ENCODE peak calls at places on chromosome 3, in nine cellular contexts. S, U, L, J, C, H, E, N and X are unnamed samples.

GRCh38 chr3:174821477-174821876 is 37.7 kb upstream of the NAALADL2 start:
- DNase-seq in S (no peak), U (no peak), L (no peak), J (no peak), C (peak; percentile 2), H (peak; percentile 19), E (peak; percentile 23), N (no peak), X (no peak)

GRCh38 chr3:58237238-58237939 is at the start of gene ABHD6:
- DNase-seq in S (peak; percentile 84), U (peak; percentile 68), L (peak; percentile 92), J (peak; percentile 89), C (peak; percentile 86), H (peak; percentile 75), E (peak; percentile 95), N (peak; percentile 68), X (peak; percentile 93)

GRCh38 chr3:197499427-197499826 is 56.3 kb downstream of the BDH1 start:
- DNase-seq in S (no peak), U (no peak), L (no peak), J (peak; percentile 78), C (peak; percentile 76), H (peak; percentile 72), E (no peak), N (no peak), X (no peak)

GRCh38 chr3:31532587-31533168 is at the start of gene STT3B:
- DNase-seq in S (peak; percentile 83), U (peak; percentile 74), L (peak; percentile 83), J (no peak), C (peak; percentile 88), H (peak; percentile 88), E (peak; percentile 86), N (peak; percentile 64), X (peak; percentile 83)

GRCh38 chr3:32968367-32969087 is 17.1 kb downstream of the CCR4 start:
- DNase-seq in S (no peak), U (no peak), L (no peak), J (no peak), C (no peak), H (no peak), E (no peak), N (no peak), X (no peak)

GRCh38 chr3:155281892-155282291 is 11.6 kb downstream of the STRIT1 start:
- DNase-seq in S (no peak), U (no peak), L (no peak), J (no peak), C (peak; percentile 31), H (peak; percentile 69), E (no peak), N (no peak), X (no peak)

GRCh38 chr3:54836876-54837275 is 91.0 kb downstream of the LRTM1 start:
- DNase-seq in S (no peak), U (no peak), L (no peak), J (no peak), C (no peak), H (no peak), E (no peak), N (no peak), X (no peak)

GRCh38 chr3:160078533-160078932 is 89.9 kb downstream of the IL12A start:
- DNase-seq in S (no peak), U (no peak), L (no peak), J (no peak), C (no peak), H (no peak), E (peak; percentile 33), N (no peak), X (no peak)

GRCh38 chr3:172980849-172981248 is 160.2 kb downstream of the SPATA16 start:
- DNase-seq in S (no peak), U (no peak), L (no peak), J (no peak), C (peak; percentile 4), H (no peak), E (no peak), N (no peak), X (no peak)

GRCh38 chr3:155391583-155391982 is 98.1 kb upstream of the STRIT1 start:
- DNase-seq in S (no peak), U (no peak), L (no peak), J (no peak), C (peak; percentile 93), H (peak; percentile 95), E (no peak), N (no peak), X (no peak)

GRCh38 chr3:122100591-122101491 is 45.7 kb downstream of the CD86 start:
- DNase-seq in S (no peak), U (no peak), L (peak; percentile 23), J (no peak), C (peak; percentile 11), H (no peak), E (no peak), N (no peak), X (peak; percentile 64)

GRCh38 chr3:196995646-196996355 is 27.2 kb upstream of the PIGZ start:
- DNase-seq in S (no peak), U (no peak), L (no peak), J (peak; percentile 41), C (peak; percentile 8), H (no peak), E (no peak), N (no peak), X (no peak)

GRCh38 chr3:196145420-196146262 is 63.8 kb upstream of the TFRC start:
- DNase-seq in S (no peak), U (no peak), L (no peak), J (no peak), C (no peak), H (no peak), E (no peak), N (no peak), X (no peak)

GRCh38 chr3:163056874-163057497 is 1560.4 kb downstream of the OTOL1 start:
- DNase-seq in S (no peak), U (no peak), L (peak; percentile 43), J (no peak), C (peak; percentile 49), H (peak; percentile 43), E (peak; percentile 53), N (no peak), X (peak; percentile 10)

GRCh38 chr3:183261103-183261502 is 8.1 kb downstream of the B3GNT5 start:
- DNase-seq in S (no peak), U (no peak), L (no peak), J (no peak), C (no peak), H (no peak), E (no peak), N (no peak), X (no peak)

GRCh38 chr3:197753263-197753662 is 3.6 kb downstream of the FYTTD1 start:
- DNase-seq in S (no peak), U (no peak), L (no peak), J (no peak), C (peak; percentile 40), H (no peak), E (no peak), N (no peak), X (no peak)

GRCh38 chr3:127226451-127226850 is 33.5 kb downstream of the PRR23E start:
- DNase-seq in S (no peak), U (no peak), L (no peak), J (no peak), C (peak; percentile 65), H (peak; percentile 34), E (no peak), N (no peak), X (no peak)

GRCh38 chr3:54243262-54243931 is 121.0 kb downstream of the CACNA2D3 start:
- DNase-seq in S (no peak), U (no peak), L (no peak), J (no peak), C (peak; percentile 25), H (no peak), E (peak; percentile 29), N (no peak), X (no peak)

GRCh38 chr3:123343296-123344174 is 105.4 kb downstream of the ADCY5 start:
- DNase-seq in S (no peak), U (no peak), L (no peak), J (peak; percentile 27), C (no peak), H (no peak), E (no peak), N (no peak), X (no peak)

GRCh38 chr3:139574026-139574947 is 34.7 kb upstream of the RBP1 start:
- DNase-seq in S (no peak), U (no peak), L (no peak), J (no peak), C (no peak), H (no peak), E (no peak), N (no peak), X (no peak)

GRCh38 chr3:42440924-42441323 is 30.5 kb upstream of the LYZL4 start:
- DNase-seq in S (no peak), U (no peak), L (no peak), J (no peak), C (no peak), H (no peak), E (no peak), N (no peak), X (no peak)

GRCh38 chr3:174957581-174958001 is 98.5 kb downstream of the NAALADL2 start:
- DNase-seq in S (no peak), U (no peak), L (no peak), J (no peak), C (peak; percentile 49), H (peak; percentile 86), E (no peak), N (no peak), X (no peak)

GRCh38 chr3:113212155-113212844 is 943 bp downstream of the BOC start:
- DNase-seq in S (no peak), U (no peak), L (peak; percentile 48), J (no peak), C (peak; percentile 69), H (peak; percentile 46), E (peak; percentile 88), N (no peak), X (peak; percentile 27)

GRCh38 chr3:63364495-63364894 is 86.4 kb downstream of the SYNPR start:
- DNase-seq in S (no peak), U (no peak), L (no peak), J (no peak), C (peak; percentile 64), H (peak; percentile 50), E (no peak), N (no peak), X (no peak)

GRCh38 chr3:61574854-61575253 is 13.5 kb downstream of the PTPRG start:
- DNase-seq in S (no peak), U (no peak), L (no peak), J (no peak), C (peak; percentile 61), H (peak; percentile 99), E (no peak), N (no peak), X (no peak)

GRCh38 chr3:182058488-182058887 is 346.8 kb downstream of the SOX2 start:
- DNase-seq in S (no peak), U (no peak), L (no peak), J (no peak), C (no peak), H (no peak), E (no peak), N (no peak), X (no peak)

GRCh38 chr3:131544557-131544956 is 41.8 kb upstream of the MRPL3 start:
- DNase-seq in S (no peak), U (no peak), L (no peak), J (no peak), C (no peak), H (no peak), E (no peak), N (no peak), X (no peak)

GRCh38 chr3:16883057-16883725 is 1.6 kb upstream of the PLCL2 start:
- DNase-seq in S (no peak), U (no peak), L (no peak), J (no peak), C (peak; percentile 73), H (peak; percentile 83), E (no peak), N (no peak), X (no peak)

GRCh38 chr3:123420416-123420968 is 28.4 kb downstream of the ADCY5 start:
- DNase-seq in S (no peak), U (no peak), L (no peak), J (peak; percentile 23), C (no peak), H (no peak), E (no peak), N (no peak), X (no peak)

GRCh38 chr3:124639406-124640237 is 90.6 kb upstream of the UMPS start:
- DNase-seq in S (no peak), U (peak; percentile 20), L (no peak), J (no peak), C (no peak), H (no peak), E (no peak), N (no peak), X (peak; percentile 11)

GRCh38 chr3:102163039-102163817 is 271.6 kb upstream of the ZPLD1 start:
- DNase-seq in S (no peak), U (no peak), L (no peak), J (no peak), C (peak; percentile 50), H (peak; percentile 83), E (peak; percentile 52), N (no peak), X (no peak)